ENCODE peak calls at places on chromosome 1, in four cellular contexts. H, V, X and E are unnamed samples.

GRCh38 chr1:167246971-167247370 is 26.3 kb downstream of the POU2F1 start:
- DNase-seq in H (no peak), V (no peak), X (no peak), E (no peak)

GRCh38 chr1:32413507-32414185 is 19.4 kb upstream of the BSDC1 start:
- DNase-seq in H (peak), V (peak), X (peak), E (peak)

GRCh38 chr1:43786201-43786958 is 79.0 kb downstream of the ST3GAL3 start:
- DNase-seq in H (no peak), V (no peak), X (no peak), E (no peak)

GRCh38 chr1:210978316-210978993 is 155.5 kb downstream of the KCNH1 start:
- DNase-seq in H (no peak), V (no peak), X (no peak), E (no peak)

GRCh38 chr1:245332513-245332912 is 177.7 kb downstream of the KIF26B start:
- DNase-seq in H (no peak), V (no peak), X (no peak), E (no peak)

GRCh38 chr1:209983953-209984352 is 45.9 kb downstream of the SYT14 start:
- DNase-seq in H (no peak), V (no peak), X (no peak), E (no peak)

GRCh38 chr1:215878128-215878527 is 311.0 kb downstream of the KCTD3 start:
- DNase-seq in H (no peak), V (no peak), X (no peak), E (no peak)

GRCh38 chr1:84090447-84091244 is 53.4 kb upstream of the PRKACB start:
- DNase-seq in H (no peak), V (no peak), X (no peak), E (no peak)

GRCh38 chr1:20110679-20111078 is 8.7 kb downstream of the PLA2G2D start:
- DNase-seq in H (no peak), V (no peak), X (no peak), E (no peak)

GRCh38 chr1:182317489-182318180 is 74.0 kb downstream of the GLUL start:
- DNase-seq in H (no peak), V (no peak), X (no peak), E (no peak)

GRCh38 chr1:22863766-22864165 is 108.9 kb downstream of the LACTBL1 start:
- DNase-seq in H (no peak), V (no peak), X (no peak), E (no peak)

GRCh38 chr1:233843523-233844204 is 60.8 kb upstream of the SLC35F3 start:
- DNase-seq in H (no peak), V (no peak), X (no peak), E (no peak)

GRCh38 chr1:233016798-233017197 is 66.4 kb downstream of the NTPCR start:
- DNase-seq in H (no peak), V (no peak), X (no peak), E (no peak)

GRCh38 chr1:28926629-28927441 is 12.5 kb downstream of the EPB41 start:
- DNase-seq in H (no peak), V (peak), X (no peak), E (no peak)

GRCh38 chr1:99756598-99756997 is 9.8 kb downstream of the FRRS1 start:
- DNase-seq in H (no peak), V (no peak), X (no peak), E (no peak)

GRCh38 chr1:147891088-147891487 is 11.5 kb upstream of the GJA8 start:
- DNase-seq in H (no peak), V (no peak), X (no peak), E (no peak)

GRCh38 chr1:186828612-186829542 is at the start of gene PLA2G4A:
- DNase-seq in H (peak), V (no peak), X (no peak), E (no peak)

GRCh38 chr1:12555411-12556367 is 62.3 kb downstream of the DHRS3 start:
- DNase-seq in H (no peak), V (no peak), X (no peak), E (no peak)

GRCh38 chr1:162072770-162073169 is 3.3 kb downstream of the NOS1AP start:
- DNase-seq in H (no peak), V (no peak), X (no peak), E (no peak)

GRCh38 chr1:162065016-162065415 is 4.5 kb upstream of the NOS1AP start:
- DNase-seq in H (no peak), V (no peak), X (no peak), E (no peak)

GRCh38 chr1:162070094-162070748 is 730 bp downstream of the NOS1AP start:
- DNase-seq in H (peak), V (peak), X (no peak), E (no peak)

GRCh38 chr1:162070825-162071224 is 1.3 kb downstream of the NOS1AP start:
- DNase-seq in H (peak), V (no peak), X (no peak), E (no peak)

GRCh38 chr1:162069334-162070093 is at the start of gene NOS1AP:
- DNase-seq in H (peak), V (peak), X (peak), E (peak)
- TF ChIP-seq CTCF in H (no peak), V (no peak), X (no peak), E (no peak)

GRCh38 chr1:230797376-230798186 is 50.4 kb downstream of the CAPN9 start:
- DNase-seq in H (peak), V (no peak), X (peak), E (no peak)
- TF ChIP-seq CTCF in H (peak), V (no peak), X (peak), E (no peak)

GRCh38 chr1:218983848-218984247 is 189.8 kb upstream of the LYPLAL1 start:
- DNase-seq in H (no peak), V (no peak), X (no peak), E (no peak)
- TF ChIP-seq CTCF in H (no peak), V (no peak), X (peak), E (no peak)

GRCh38 chr1:200364121-200364759 is 45.6 kb downstream of the ZNF281 start:
- DNase-seq in H (no peak), V (no peak), X (no peak), E (no peak)

GRCh38 chr1:200367841-200368534 is 41.8 kb downstream of the ZNF281 start:
- DNase-seq in H (no peak), V (no peak), X (no peak), E (no peak)

GRCh38 chr1:200364831-200365230 is 45.0 kb downstream of the ZNF281 start:
- DNase-seq in H (no peak), V (no peak), X (no peak), E (no peak)

GRCh38 chr1:200366577-200367253 is 43.1 kb downstream of the ZNF281 start:
- DNase-seq in H (no peak), V (no peak), X (no peak), E (no peak)

DNA sequence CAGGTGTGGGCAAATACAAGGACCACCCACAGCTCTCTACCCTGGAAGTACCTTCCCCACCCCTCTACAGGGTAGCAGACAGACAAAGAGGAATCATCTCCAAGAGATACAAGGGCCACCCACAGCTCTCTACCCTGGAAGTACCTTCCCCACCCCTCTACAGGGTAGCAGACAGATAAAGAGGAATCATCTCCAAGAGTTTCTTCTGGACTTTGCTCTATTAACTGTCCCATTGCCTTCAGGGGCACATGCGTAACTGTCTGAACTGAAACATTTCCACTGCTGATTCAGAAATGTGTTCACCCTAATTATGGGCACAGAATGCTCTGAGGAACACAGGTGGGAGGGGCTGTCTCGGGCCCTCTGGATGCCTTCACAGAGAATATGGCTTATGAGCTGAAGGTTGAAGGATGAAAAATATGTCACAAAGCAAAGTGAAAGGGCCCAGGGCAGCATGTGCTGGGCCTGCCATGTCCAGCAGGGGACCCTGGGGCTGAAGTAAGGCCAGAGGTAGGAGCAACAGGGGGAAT is 43.9 kb downstream of the ZNF281 start:
- DNase-seq in H (no peak), V (no peak), X (no peak), E (no peak)
- TF ChIP-seq CTCF in H (no peak), V (no peak), X (no peak), E (no peak)

DNA sequence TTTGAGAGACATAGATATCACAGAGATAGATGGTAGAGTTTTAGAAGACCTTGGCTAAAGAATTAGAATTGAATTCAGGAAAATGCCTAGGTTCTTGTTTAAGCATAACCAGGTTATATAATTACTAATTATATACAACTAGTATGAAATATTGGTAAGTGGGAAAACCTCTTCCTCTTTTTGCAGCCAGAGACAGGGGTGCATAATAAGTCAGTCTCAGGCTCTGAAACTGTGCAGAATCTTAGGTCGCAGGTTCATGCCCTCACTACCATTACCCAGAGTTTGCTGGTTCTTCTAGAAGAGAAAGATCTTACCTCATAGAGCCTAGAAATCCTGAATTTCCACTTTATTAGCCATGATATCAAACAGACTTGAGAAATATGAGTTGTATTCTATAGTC is 183.3 kb downstream of the NEK7 start:
- DNase-seq in H (no peak), V (no peak), X (no peak), E (no peak)
- TF ChIP-seq CTCF in H (no peak), V (no peak), X (no peak), E (no peak)